ENCODE peak calls at places on chromosomes 16 and 17, in eight cellular contexts. S is colonic mucosa, Q is endodermal cell, B is HCT116, U is IMR-90, K is DND-41, Z is PC-3, L is fibroblast of lung. M is an unnamed sample.

GRCh38 chr17:44200478-44201155 is 933 bp upstream of the ATXN7L3 start:
- DNase-seq in Z (no peak), L (no peak), K (peak; percentile 47), Q (no peak), B (no peak), S (no peak), U (no peak), M (no peak)

GRCh38 chr16:87681990-87682570 is 79.8 kb downstream of the JPH3 start:
- DNase-seq in S (no peak), L (peak; percentile 66), K (no peak), U (peak; percentile 78), Z (no peak), B (peak; percentile 10), Q (peak; percentile 79), M (no peak)

GRCh38 chr16:68361485-68361884 is 50.7 kb downstream of the PRMT7 start:
- DNase-seq in K (peak; percentile 29), U (no peak), L (no peak), B (no peak), Q (peak; percentile 52), Z (no peak), S (no peak), M (peak; percentile 76)

GRCh38 chr17:8006836-8007680 is 4.6 kb downstream of the GUCY2D start:
- DNase-seq in S (no peak), Q (no peak), L (no peak), B (no peak), U (no peak), Z (no peak), K (no peak), M (peak; percentile 51)

GRCh38 chr17:57207396-57207795 is 48.9 kb upstream of the MSI2 start:
- DNase-seq in U (no peak), S (no peak), Q (no peak), K (no peak), B (no peak), L (no peak), Z (no peak), M (no peak)

GRCh38 chr16:60318486-60318885 is 1584.4 kb upstream of the GOT2 start:
- DNase-seq in U (no peak), K (no peak), Z (no peak), L (no peak), S (no peak), B (no peak), Q (no peak), M (no peak)

GRCh38 chr16:29687755-29688154 is 8.8 kb downstream of the QPRT start:
- DNase-seq in S (no peak), Z (no peak), K (no peak), B (no peak), Q (no peak), L (no peak), U (no peak), M (no peak)

GRCh38 chr17:72416054-72416691 is 295.4 kb downstream of the SOX9 start:
- DNase-seq in L (peak; percentile 63), B (no peak), Z (no peak), K (no peak), S (no peak), Q (no peak), U (no peak), M (no peak)

GRCh38 chr16:30902070-30902972 is 5.9 kb downstream of the CTF1 start:
- DNase-seq in Z (peak; percentile 62), S (peak; percentile 67), Q (peak; percentile 88), L (peak; percentile 64), B (no peak), U (peak; percentile 63), K (peak; percentile 68), M (peak; percentile 87)

GRCh38 chr17:30300803-30301202 is 9.1 kb upstream of the BLMH start:
- DNase-seq in L (no peak), S (no peak), Q (no peak), K (no peak), Z (no peak), U (no peak), B (no peak), M (no peak)

GRCh38 chr16:86285938-86286921 is 224.1 kb upstream of the FOXF1 start:
- DNase-seq in S (peak; percentile 23), U (peak; percentile 58), Z (no peak), Q (no peak), L (peak; percentile 30), K (no peak), B (no peak), M (no peak)

GRCh38 chr17:12983986-12984932 is 33.6 kb downstream of the ELAC2 start:
- DNase-seq in L (peak; percentile 97), Z (peak; percentile 65), B (no peak), S (peak; percentile 46), Q (no peak), U (peak; percentile 96), K (no peak), M (no peak)

GRCh38 chr17:57377094-57377493 is 120.8 kb downstream of the MSI2 start:
- DNase-seq in S (no peak), U (no peak), Z (no peak), L (no peak), K (no peak), B (no peak), Q (no peak), M (no peak)

GRCh38 chr17:59329558-59330313 is 1.7 kb upstream of the YPEL2 start:
- DNase-seq in U (peak; percentile 75), S (peak; percentile 64), L (peak; percentile 74), K (peak; percentile 19), Q (peak; percentile 93), B (peak; percentile 62), Z (peak; percentile 78), M (no peak)

GRCh38 chr17:40854175-40854814 is 12.7 kb downstream of the KRT12 start:
- DNase-seq in Z (peak; percentile 84), K (no peak), B (peak; percentile 71), U (peak; percentile 93), Q (no peak), S (no peak), L (peak; percentile 90), M (no peak)

GRCh38 chr17:75289832-75290337 is 652 bp upstream of the SLC25A19 start:
- DNase-seq in B (no peak), Z (peak; percentile 59), K (peak; percentile 63), S (peak; percentile 64), L (peak; percentile 33), Q (no peak), U (peak; percentile 60), M (no peak)

GRCh38 chr17:78541488-78542237 is 35.5 kb downstream of the DNAH17 start:
- DNase-seq in S (no peak), L (peak; percentile 15), K (no peak), Z (peak; percentile 82), B (peak; percentile 36), U (no peak), Q (peak; percentile 49), M (peak; percentile 23)

GRCh38 chr17:13631541-13631940 is 29.8 kb upstream of the HS3ST3A1 start:
- DNase-seq in Z (peak; percentile 50), U (no peak), S (no peak), K (no peak), Q (no peak), L (peak; percentile 55), B (no peak), M (no peak)

GRCh38 chr17:31310260-31310659 is 3.6 kb downstream of the EVI2B start:
- DNase-seq in L (no peak), K (peak; percentile 86), B (no peak), U (no peak), Z (no peak), S (no peak), Q (no peak), M (no peak)

GRCh38 chr16:9297437-9298113 is 206.1 kb downstream of the HAPSTR1 start:
- DNase-seq in B (peak; percentile 34), Z (peak; percentile 14), K (no peak), U (no peak), Q (peak; percentile 87), S (no peak), L (no peak), M (peak; percentile 67)

DNA sequence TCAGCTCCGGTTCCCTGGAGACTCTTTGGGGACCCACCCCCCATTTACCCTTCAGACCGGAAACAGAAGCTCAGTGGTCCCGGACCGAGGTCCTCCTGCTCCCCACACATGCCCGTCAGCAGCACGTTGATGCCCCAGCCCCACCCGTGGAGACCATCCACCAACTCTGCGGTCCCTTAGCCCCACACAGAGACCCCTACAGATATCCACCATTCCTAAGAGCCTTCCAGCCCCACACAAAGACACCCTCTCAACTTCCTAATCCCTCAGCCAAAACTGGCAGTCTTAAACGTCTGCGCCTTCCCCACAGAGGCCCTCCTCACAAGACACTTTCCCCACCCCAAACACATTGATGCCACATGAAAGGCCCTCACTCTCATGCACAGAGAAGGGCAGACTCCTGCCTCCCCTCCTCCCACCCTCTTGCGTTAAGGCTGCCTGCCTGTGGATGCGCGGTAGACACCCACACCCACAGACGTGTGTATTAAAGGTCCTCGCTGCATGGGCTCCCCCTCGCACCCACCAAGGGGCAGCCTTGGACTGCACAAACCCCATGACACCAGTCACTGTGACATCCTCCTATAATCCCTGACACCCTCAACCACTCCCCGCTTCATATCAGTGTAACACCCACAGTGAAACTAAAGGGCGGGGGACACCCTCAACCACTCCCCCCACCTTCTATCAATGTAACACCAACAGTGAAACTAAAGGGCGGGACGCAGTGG is 58.2 kb upstream of the RPH3AL start:
- DNase-seq in K (peak; percentile 84), S (no peak), U (peak; percentile 12), B (no peak), Q (no peak), Z (no peak), L (peak; percentile 40), M (peak; percentile 68)
- TF ChIP-seq CTCF in K (peak; percentile 47), S (no peak), U (peak; percentile 36), B (no peak), Q (peak; percentile 43), Z (no peak), L (no peak), M (no peak)

GRCh38 chr17:38873646-38874380 is 4.0 kb downstream of the LASP1 start:
- DNase-seq in B (no peak), Q (peak; percentile 52), S (peak; percentile 67), L (no peak), U (no peak), Z (no peak), K (no peak), M (no peak)
- H3K9ac ChIP-seq in B (peak overlapping the region; percentile 35), Q (no peak overlapping the region), S (peak overlapping the region; percentile 40), L (no peak overlapping the region), U (peak overlapping the region; percentile 47), Z (no peak overlapping the region), K (no peak overlapping the region), M (no peak overlapping the region)

DNA sequence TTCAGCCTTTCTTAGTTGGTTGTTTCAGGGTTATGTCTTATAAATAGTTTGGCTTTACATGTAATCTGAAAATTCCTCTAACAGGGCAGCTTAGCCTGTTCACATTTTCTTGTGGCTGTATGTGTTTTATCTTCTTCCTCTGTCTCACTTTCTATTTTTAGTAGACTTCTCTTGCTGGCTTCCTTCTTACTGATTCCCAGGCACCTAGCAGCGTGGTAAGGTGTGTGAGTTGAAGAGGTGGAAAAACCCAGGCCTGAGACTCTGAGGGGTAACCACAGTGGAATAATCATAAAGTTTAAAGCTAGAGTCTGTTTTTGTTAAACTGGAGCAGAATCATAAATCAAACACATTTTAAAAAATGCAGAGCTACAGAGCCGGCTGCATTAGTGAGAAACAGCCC is 190.9 kb downstream of the LGALS9B start:
- DNase-seq in L (no peak), Q (no peak), Z (no peak), U (peak; percentile 8), B (no peak), K (no peak), S (no peak), M (no peak)
- H3K4me1 ChIP-seq in L (peaks cover under 1% of the 10 kb centered on the region), Q (no peaks in the 10 kb centered on the region), Z (peaks cover 16% of the 10 kb centered on the region), U (peaks cover 13% of the 10 kb centered on the region), B (peaks cover 5% of the 10 kb centered on the region), K (no peaks in the 10 kb centered on the region), S (no peaks in the 10 kb centered on the region), M (no peaks in the 10 kb centered on the region)

GRCh38 chr16:89917773-89918452 is 749 bp upstream of the MC1R start:
- DNase-seq in L (peak; percentile 90), B (peak; percentile 96), U (peak; percentile 73), Q (peak; percentile 83), K (peak; percentile 95), Z (peak; percentile 63), S (peak; percentile 70), M (peak; percentile 96)
- TF ChIP-seq CTCF in L (no peak), B (no peak), U (no peak), Q (no peak), K (no peak), Z (no peak), S (no peak), M (no peak)

GRCh38 chr16:75382611-75383010 is 50.7 kb downstream of the CFDP1 start:
- DNase-seq in K (no peak), U (no peak), Z (no peak), B (no peak), S (no peak), L (no peak), Q (no peak), M (no peak)
- H3K9ac ChIP-seq in K (no peak overlapping the region), U (no peak overlapping the region), Z (no peak overlapping the region), B (no peak overlapping the region), S (no peak overlapping the region), L (no peak overlapping the region), Q (no peak overlapping the region), M (no peak overlapping the region)

M was measured in kidney.